ENCODE peak calls at places on chromosomes 3 and 15, in four cellular contexts. C is sigmoid colon, P is transverse colon, B is esophagus muscularis mucosa. A is an unnamed sample.

GRCh38 chr15:49927462-49927861 is 191.6 kb downstream of the ATP8B4 start:
- DNase-seq in C (no peak), B (no peak), P (no peak), A (no peak)

GRCh38 chr3:18562364-18563154 is 137.4 kb upstream of the SATB1 start:
- DNase-seq in C (no peak), P (no peak), B (no peak), A (no peak)

GRCh38 chr3:112333002-112333385 is at the start of gene CD200:
- DNase-seq in P (peak), B (no peak), C (peak), A (no peak)

GRCh38 chr3:159787191-159787590 is 201.4 kb upstream of the IL12A start:
- DNase-seq in C (no peak), B (no peak), P (peak), A (peak)

GRCh38 chr3:186260726-186261125 is 101.3 kb downstream of the DGKG start:
- DNase-seq in C (no peak), P (no peak), B (no peak), A (no peak)

GRCh38 chr3:52535411-52536111 is 844 bp upstream of the UQCC5 start:
- DNase-seq in B (no peak), C (no peak), P (no peak), A (no peak)

GRCh38 chr15:42444415-42445063 is 46.4 kb downstream of the ZNF106 start:
- DNase-seq in B (no peak), C (no peak), P (no peak), A (no peak)

GRCh38 chr3:189297957-189298356 is 126.2 kb downstream of the TPRG1 start:
- DNase-seq in P (no peak), C (no peak), B (no peak), A (no peak)

GRCh38 chr15:69881760-69882159 is 216.0 kb downstream of the TLE3 start:
- DNase-seq in B (no peak), P (no peak), C (no peak), A (no peak)

GRCh38 chr3:8813411-8813810 is 44.0 kb upstream of the OXTR start:
- DNase-seq in C (no peak), P (no peak), B (no peak), A (no peak)

GRCh38 chr15:25250906-25251622 is 187.8 kb downstream of the UBE3A start:
- DNase-seq in B (peak), C (peak), P (no peak), A (no peak)

GRCh38 chr3:11820540-11821041 is 26.1 kb downstream of the TAMM41 start:
- DNase-seq in B (no peak), C (no peak), P (no peak), A (no peak)

GRCh38 chr15:52071570-52071969 is 41.0 kb downstream of the BCL2L10 start:
- DNase-seq in C (no peak), B (no peak), P (peak), A (no peak)

GRCh38 chr3:198076722-198077308 is 116.8 kb downstream of the LMLN start:
- DNase-seq in C (no peak), P (no peak), B (no peak), A (no peak)

GRCh38 chr3:27559835-27560234 is 75.7 kb upstream of the SLC4A7 start:
- DNase-seq in B (no peak), P (no peak), C (peak), A (no peak)

GRCh38 chr3:99366663-99367429 is 271.5 kb upstream of the COL8A1 start:
- DNase-seq in C (no peak), P (no peak), B (no peak), A (no peak)

GRCh38 chr3:141330235-141330634 is 38.1 kb upstream of the ZBTB38 start:
- DNase-seq in B (no peak), P (no peak), C (no peak), A (peak)
- TF ChIP-seq POLR2AphosphoS5 in B (no peak), P (no peak), C (no peak), A (no peak)

DNA sequence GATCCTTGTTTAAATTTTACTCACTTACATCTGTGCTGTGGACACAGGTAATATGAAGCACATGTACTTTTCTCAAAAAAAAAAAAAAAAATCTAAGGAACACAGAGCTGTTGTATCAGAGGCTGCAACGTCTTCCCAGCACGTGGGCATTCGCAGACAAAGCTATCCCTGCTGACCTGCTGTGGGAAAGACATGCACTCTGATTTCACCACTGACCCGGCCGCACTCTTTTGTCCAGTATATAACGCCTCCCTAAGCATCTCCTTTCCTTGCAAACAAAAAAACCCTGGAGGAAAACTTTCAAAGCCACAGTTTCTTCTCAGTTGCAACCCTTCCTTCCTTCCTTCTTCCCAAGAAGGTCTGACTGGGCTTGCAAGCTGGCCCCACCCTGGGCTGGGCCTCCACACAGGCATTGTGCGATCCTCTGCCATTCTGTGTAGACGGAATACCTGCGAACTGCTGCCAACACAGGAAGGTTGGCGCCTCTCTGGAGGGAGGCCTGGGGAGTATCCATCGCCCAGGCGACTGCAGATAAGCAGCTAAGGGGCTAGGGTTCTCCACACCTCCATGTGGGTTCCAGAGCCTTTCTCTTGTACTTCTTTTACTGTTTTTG is 50.8 kb downstream of the SLC12A8 start:
- DNase-seq in P (no peak), C (no peak), B (no peak), A (no peak)
- TF ChIP-seq POLR2AphosphoS5 in P (no peak), C (no peak), B (no peak), A (no peak)

DNA sequence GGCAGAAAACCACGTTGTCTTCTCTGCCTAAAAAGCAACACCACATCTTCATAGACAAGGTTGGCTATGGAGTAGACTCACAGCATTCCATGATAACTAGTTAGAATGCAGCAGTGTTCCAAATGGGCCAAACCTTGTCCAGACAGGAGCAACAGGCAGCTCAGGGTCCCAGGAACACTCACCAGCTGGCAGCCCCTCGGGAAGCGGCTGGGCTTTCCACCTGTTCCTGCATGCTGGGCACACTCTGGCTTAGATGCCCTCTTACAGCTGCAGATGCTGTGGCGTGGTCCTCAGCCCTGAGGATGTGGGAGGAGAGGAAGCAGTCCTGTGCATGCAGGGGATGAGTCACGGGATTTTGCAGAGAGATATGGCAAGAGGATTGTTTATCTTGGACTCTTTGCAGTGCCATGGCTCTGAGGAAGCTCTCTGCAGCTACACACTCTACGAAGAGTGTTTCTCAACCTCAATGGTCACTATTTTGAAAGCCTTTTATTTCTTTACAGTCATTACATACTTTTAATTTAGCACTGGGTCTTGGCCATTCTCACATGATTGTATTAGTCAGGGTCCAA is 11.3 kb downstream of the NRROS start:
- DNase-seq in P (no peak), C (peak), B (no peak), A (no peak)
- TF ChIP-seq POLR2AphosphoS5 in P (no peak), C (no peak), B (peak), A (peak)

DNA sequence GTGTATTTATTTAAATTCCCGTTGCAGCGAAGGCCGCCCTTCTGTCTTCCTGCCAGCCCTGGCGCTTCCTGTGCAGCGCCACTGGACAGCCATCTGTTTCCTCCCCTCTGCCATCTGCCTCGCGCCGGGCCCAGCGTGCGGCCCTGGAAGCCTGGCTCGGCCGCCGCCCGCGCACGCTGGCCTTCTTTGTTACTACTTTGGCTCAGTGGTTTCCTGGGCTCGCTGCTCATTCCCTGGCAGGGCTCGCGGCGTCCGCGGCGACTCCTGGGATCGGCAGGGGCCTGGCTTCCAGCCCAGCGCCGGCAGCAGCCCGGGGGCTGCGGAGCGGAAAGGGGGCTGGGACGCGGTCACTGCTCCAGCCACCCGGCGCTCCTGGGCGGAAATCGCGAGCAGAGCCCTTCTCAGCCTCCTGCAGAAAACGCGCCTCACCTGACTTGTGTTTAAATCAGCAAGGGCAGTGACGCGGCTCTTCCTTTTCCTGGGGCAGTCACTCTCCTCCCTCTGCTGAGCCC is 9.9 kb downstream of the CMTM7 start:
- DNase-seq in C (peak), P (peak), B (no peak), A (no peak)
- TF ChIP-seq POLR2AphosphoS5 in C (peak), P (peak), B (peak), A (no peak)

DNA sequence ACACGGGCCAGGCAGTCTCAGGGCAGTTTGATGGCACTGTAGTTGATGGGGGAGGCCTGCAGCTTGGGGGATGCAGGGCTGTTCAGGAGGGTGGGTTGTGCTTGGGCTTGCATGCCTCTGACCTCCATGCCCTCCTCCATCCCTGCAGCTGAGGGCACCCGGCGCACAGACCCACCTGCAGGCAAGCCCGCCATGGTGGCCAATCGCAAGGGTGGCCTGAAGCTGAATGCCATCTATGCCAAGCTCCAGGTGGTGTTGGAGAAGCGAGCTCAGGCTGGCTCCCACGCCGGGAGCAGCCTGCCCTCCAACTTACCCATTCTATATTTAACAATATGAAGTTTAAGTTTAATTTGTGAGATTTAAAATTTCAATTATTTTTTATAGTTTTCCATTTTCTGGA is 228.7 kb upstream of the DPH6 start:
- DNase-seq in P (no peak), B (no peak), C (no peak), A (no peak)
- TF ChIP-seq POLR2AphosphoS5 in P (no peak), B (no peak), C (no peak), A (no peak)

GRCh38 chr15:63223463-63223862 is 34.1 kb downstream of the RAB8B start:
- DNase-seq in P (no peak), C (no peak), B (no peak), A (no peak)

GRCh38 chr15:63212050-63212973 is 22.9 kb downstream of the RAB8B start:
- DNase-seq in P (no peak), C (no peak), B (no peak), A (no peak)

GRCh38 chr15:63219196-63219719 is 29.9 kb downstream of the RAB8B start:
- DNase-seq in B (no peak), C (no peak), P (no peak), A (no peak)

GRCh38 chr15:63221346-63221745 is 31.9 kb downstream of the RAB8B start:
- DNase-seq in P (no peak), B (no peak), C (peak), A (no peak)

GRCh38 chr15:63218114-63218808 is 28.9 kb downstream of the RAB8B start:
- DNase-seq in C (no peak), B (no peak), P (no peak), A (no peak)
- TF ChIP-seq POLR2AphosphoS5 in C (no peak), B (no peak), P (no peak), A (no peak)

DNA sequence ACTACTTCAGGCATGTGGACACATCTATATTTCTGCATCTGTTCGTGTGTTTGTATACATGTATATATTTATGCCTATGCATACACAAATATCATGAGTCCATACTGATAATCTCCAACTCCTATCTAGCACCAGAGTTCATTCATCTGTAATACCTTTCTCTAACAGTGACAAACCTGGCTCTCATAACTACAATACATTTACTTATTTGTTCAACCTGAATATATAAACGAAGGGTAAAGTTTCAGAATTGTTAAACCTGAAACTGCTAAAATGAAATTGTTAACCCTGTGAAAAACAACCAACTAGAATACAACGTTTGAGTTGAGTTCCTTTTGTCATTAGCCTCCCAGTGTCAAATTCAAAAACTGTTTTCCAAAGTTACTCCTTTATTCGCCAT is 58.6 kb downstream of the PIK3R4 start:
- DNase-seq in B (no peak), C (no peak), P (no peak), A (no peak)
- TF ChIP-seq POLR2AphosphoS5 in B (no peak), C (no peak), P (no peak), A (no peak)

GRCh38 chr3:15492847-15493360 is 28.6 kb downstream of the COLQ start:
- DNase-seq in C (no peak), P (no peak), B (no peak), A (no peak)

GRCh38 chr3:15491143-15491542 is 30.4 kb downstream of the COLQ start:
- DNase-seq in B (no peak), C (no peak), P (no peak), A (no peak)

GRCh38 chr3:15486979-15487378 is 34.5 kb downstream of the COLQ start:
- DNase-seq in P (no peak), B (no peak), C (no peak), A (no peak)

GRCh38 chr3:15488002-15488401 is 33.5 kb downstream of the COLQ start:
- DNase-seq in C (no peak), B (no peak), P (no peak), A (no peak)

GRCh38 chr3:15490158-15490557 is 31.3 kb downstream of the COLQ start:
- DNase-seq in C (no peak), P (no peak), B (no peak), A (no peak)
- TF ChIP-seq POLR2AphosphoS5 in C (no peak), P (no peak), B (no peak), A (no peak)

GRCh38 chr3:50568947-50569749 is at the start of gene HEMK1:
- DNase-seq in B (peak), P (peak), C (peak), A (peak)
- TF ChIP-seq POLR2AphosphoS5 in B (peak), P (peak), C (peak), A (peak)